ENCODE peak calls at places on chromosomes 7 and 10, in ten cellular contexts. U is IMR-90, J is stomach, D is HCT116, M is transverse colon, G is adrenal gland, N is A549, F is GM12878, V is breast epithelium, C is ovary. L is an unnamed sample.

GRCh38 chr7:20306499-20306946 is 24.2 kb upstream of the ITGB8 start:
- DNase-seq in U (no peak), J (no peak), D (no peak), M (no peak), G (no peak), N (no peak), F (no peak), V (no peak), C (peak), L (no peak)

GRCh38 chr10:91887075-91887899 is 22.0 kb downstream of the FGFBP3 start:
- DNase-seq in U (no peak), J (no peak), D (no peak), M (peak), G (no peak), N (peak), F (no peak), V (no peak), C (peak), L (no peak)

GRCh38 chr10:117964528-117964927 is 82.2 kb downstream of the RAB11FIP2 start:
- DNase-seq in U (no peak), J (no peak), D (no peak), M (no peak), G (no peak), N (no peak), F (no peak), V (no peak), C (no peak), L (no peak)

GRCh38 chr10:131972474-131973071 is 9.2 kb downstream of the BNIP3 start:
- DNase-seq in U (peak), J (no peak), D (no peak), M (peak), G (peak), N (no peak), F (no peak), V (peak), C (peak), L (peak)

GRCh38 chr7:149796287-149796860 is 23.0 kb upstream of the ZNF467 start:
- DNase-seq in U (no peak), J (no peak), D (no peak), M (no peak), G (no peak), N (no peak), F (no peak), V (no peak), C (no peak), L (no peak)

GRCh38 chr7:150753826-150754603 is 16.8 kb downstream of the GIMAP5 start:
- DNase-seq in U (no peak), J (no peak), D (no peak), M (no peak), G (no peak), N (no peak), F (no peak), V (no peak), C (no peak), L (no peak)

GRCh38 chr7:152966189-152966588 is 206.6 kb downstream of the ACTR3B start:
- DNase-seq in U (no peak), J (no peak), D (no peak), M (no peak), G (no peak), N (no peak), F (no peak), V (no peak), C (no peak), L (no peak)

GRCh38 chr10:109981641-109982040 is 26.1 kb upstream of the ADD3 start:
- DNase-seq in U (no peak), J (no peak), D (no peak), M (no peak), G (no peak), N (no peak), F (no peak), V (no peak), C (no peak), L (no peak)

GRCh38 chr7:128084896-128085608 is 53.8 kb upstream of the LRRC4 start:
- DNase-seq in U (peak), J (no peak), D (no peak), M (no peak), G (peak), N (no peak), F (no peak), V (no peak), C (no peak), L (peak)

DNA sequence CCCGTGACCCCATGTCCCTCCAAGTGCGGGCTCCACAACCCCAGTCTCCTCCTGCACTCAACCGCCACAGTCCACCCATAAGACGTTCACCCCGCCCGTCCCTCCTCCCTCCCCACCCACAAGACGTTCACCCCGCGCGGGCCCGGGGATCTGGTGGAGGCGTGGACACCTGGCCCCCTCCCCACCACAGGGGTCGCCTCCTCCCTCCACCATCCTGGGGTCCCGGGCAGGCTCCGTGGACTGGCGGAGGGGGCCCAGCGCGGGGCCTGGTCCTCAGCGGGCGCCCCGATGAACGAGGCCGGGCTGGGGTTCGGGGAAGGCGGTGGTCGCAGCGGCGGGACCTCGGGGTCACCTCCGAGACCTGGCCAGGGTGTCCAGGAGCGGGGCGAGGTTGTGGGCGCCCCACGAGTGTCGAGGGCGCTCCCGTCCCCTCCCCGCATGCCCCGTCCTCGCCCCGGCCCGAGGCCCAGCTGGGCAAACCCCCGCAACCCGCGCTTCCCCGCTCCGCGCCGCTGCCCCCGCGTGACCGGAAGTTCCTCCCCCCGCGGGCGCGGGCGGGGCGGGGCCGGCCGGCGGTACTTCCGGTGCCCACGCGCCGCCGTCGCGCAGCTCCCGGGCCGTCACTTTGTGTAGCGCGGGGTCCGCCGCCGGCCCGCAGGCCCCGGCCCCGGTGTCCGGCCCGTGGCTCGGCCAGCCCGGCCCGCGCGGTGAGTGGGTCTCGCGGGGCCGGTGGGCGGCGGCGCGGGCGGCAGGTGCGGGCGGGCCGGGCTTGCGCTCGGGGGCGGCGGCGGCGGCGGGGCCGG is at the start of gene ZNF316:
- DNase-seq in U (peak), J (peak), D (no peak), M (peak), G (peak), N (peak), F (no peak), V (peak), C (peak), L (peak)
- TF ChIP-seq POLR2A in U (no peak), J (no peak), D (no peak), M (peak), G (peak), N (peak), F (peak), V (no peak), C (peak), L (peak)

GRCh38 chr10:93600861-93601773 is at the start of gene RBP4:
- DNase-seq in U (peak), J (no peak), D (no peak), M (no peak), G (peak), N (peak), F (no peak), V (no peak), C (no peak), L (no peak)
- H3K27ac ChIP-seq in U (no peak), J (no peak), D (no peak), M (no peak), G (no peak), N (peak), F (no peak), V (no peak), C (no peak), L (no peak)

GRCh38 chr7:158818325-158819213 is 10.7 kb downstream of the ESYT2 start:
- DNase-seq in U (peak), J (peak), D (peak), M (peak), G (peak), N (peak), F (peak), V (peak), C (peak), L (peak)
- TF ChIP-seq POLR2A in U (peak), J (no peak), D (no peak), M (peak), G (peak), N (peak), F (peak), V (no peak), C (peak), L (no peak)

DNA sequence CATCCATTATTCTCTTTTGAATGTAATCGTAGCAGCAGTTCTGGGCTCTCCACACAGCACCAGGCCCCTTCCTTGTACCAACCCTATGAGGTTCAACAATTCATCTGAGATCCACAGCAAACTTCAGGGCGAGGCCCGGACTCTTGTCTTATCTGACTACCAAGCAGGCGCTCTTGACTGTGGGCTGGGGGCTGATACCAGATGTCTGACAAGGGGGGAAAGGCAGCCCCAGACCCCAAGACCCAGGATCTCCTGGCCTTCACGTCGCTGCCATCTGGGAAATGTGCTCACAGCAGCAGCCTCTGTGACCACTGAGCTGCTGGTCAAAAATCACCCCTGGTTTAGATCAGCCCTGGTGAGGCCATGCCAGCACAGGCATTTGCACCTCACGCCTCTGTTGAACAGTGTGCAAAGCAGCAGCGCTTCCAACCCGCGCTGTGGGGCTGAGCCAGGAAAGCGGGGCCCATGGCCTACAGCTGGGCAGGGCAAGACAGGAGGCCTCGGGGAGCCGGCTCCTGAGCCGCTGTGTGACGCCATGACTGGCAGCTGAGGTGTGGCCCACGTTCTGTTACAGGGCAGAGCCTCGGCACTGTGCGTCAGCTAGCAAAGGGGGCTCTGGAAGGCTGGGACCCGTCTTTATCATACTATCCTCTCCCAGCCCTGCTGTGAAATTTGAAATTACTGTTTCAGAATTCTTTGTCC is 143.9 kb downstream of the PAXIP1 start:
- DNase-seq in U (no peak), J (no peak), D (no peak), M (no peak), G (no peak), N (no peak), F (no peak), V (no peak), C (no peak), L (no peak)
- H3K27ac ChIP-seq in U (no peak), J (no peak), D (no peak), M (no peak), G (no peak), N (no peak), F (no peak), V (no peak), C (no peak), L (no peak)

DNA sequence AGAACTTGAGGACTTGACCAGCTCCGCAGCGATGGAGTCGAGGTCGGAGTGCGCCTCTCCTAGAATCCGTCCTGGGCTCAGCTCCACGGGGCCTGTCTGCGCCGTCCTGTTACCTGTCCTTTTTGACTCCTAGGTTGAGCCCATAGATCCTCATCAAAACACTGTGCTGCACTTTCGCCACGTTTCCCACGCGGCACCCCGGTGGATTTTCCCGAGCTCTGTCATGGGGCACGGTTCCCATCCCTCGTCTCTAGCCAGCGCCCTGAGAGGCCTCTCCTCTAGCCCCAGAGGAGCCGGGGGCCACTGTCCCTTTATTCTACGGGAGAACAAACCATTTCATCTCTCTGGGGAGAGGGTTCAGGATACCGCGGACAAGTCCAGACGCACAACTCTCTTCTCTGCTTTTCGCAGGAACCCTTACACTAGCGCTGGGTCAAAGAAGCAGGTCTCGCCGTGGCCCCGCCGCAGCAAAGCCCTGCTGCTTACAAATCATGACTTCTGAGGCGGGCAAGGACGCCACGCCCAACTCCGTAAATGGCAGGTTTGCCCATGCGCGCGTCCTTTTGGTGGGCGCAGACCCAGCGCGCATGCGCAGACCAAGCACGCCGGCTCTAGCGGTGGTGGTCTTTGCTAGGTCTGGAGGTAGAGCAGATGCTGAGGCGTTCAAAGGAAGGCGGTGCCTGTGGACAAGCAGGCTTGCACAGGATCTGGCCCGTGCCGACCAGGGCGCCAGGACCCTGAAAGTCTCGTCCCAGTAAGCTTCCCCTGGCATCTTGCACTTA is 10.3 kb upstream of the ANKRD7 start:
- DNase-seq in U (peak), J (peak), D (no peak), M (peak), G (peak), N (peak), F (peak), V (peak), C (peak), L (peak)
- TF ChIP-seq POLR2A in U (no peak), J (no peak), D (no peak), M (no peak), G (no peak), N (peak), F (peak), V (no peak), C (no peak), L (no peak)

L was measured in heart left ventricle.